ENCODE peak calls at places on chromosomes 1 and 21, in five cellular contexts. I is stomach, Z is upper lobe of right lung, R is adipocyte, A is astrocyte of the cerebellum. F is an unnamed sample.

GRCh38 chr1:41955461-41956159 is 36.9 kb upstream of the HIVEP3 start:
- DNase-seq in I (no peak), Z (no peak), R (peak), A (peak), F (peak)

GRCh38 chr1:168180148-168180524 is 1.4 kb downstream of the TIPRL start:
- DNase-seq in I (no peak), Z (no peak), R (no peak), A (no peak), F (no peak)

GRCh38 chr1:25056536-25056935 is 126.5 kb upstream of the RUNX3 start:
- DNase-seq in I (no peak), Z (no peak), R (no peak), A (no peak), F (no peak)

GRCh38 chr1:19426294-19427086 is 58.8 kb downstream of the CAPZB start:
- DNase-seq in I (no peak), Z (no peak), R (no peak), A (no peak), F (no peak)

GRCh38 chr1:77511440-77511840 is 171.0 kb downstream of the ZZZ3 start:
- DNase-seq in I (no peak), Z (no peak), R (peak), A (no peak), F (no peak)

GRCh38 chr1:47791879-47792608 is 205.1 kb downstream of the TRABD2B start:
- DNase-seq in I (no peak), Z (no peak), R (no peak), A (no peak), F (no peak)

GRCh38 chr1:35451125-35451528 is 106.1 kb downstream of the KIAA0319L start:
- DNase-seq in I (peak), Z (peak), R (peak), A (peak), F (peak)

GRCh38 chr1:222918746-222919477 is 104.1 kb downstream of the DISP1 start:
- DNase-seq in I (no peak), Z (no peak), R (peak), A (no peak), F (peak)

GRCh38 chr21:16709866-16710550 is 802.8 kb upstream of the CXADR start:
- DNase-seq in I (no peak), Z (no peak), R (peak), A (no peak), F (no peak)

GRCh38 chr1:200359610-200360163 is 50.1 kb downstream of the ZNF281 start:
- DNase-seq in I (no peak), Z (no peak), R (peak), A (no peak), F (no peak)

GRCh38 chr1:204313675-204314074 is 46.1 kb downstream of the PLEKHA6 start:
- DNase-seq in I (no peak), Z (no peak), R (no peak), A (no peak), F (no peak)

GRCh38 chr1:7385471-7386225 is 385.4 kb upstream of the VAMP3 start:
- DNase-seq in I (peak), Z (no peak), R (no peak), A (no peak), F (no peak)

GRCh38 chr1:186564558-186564957 is 103.6 kb upstream of the PDC start:
- DNase-seq in I (no peak), Z (no peak), R (no peak), A (no peak), F (no peak)

GRCh38 chr1:7406641-7407546 is 364.2 kb upstream of the VAMP3 start:
- DNase-seq in I (peak), Z (peak), R (no peak), A (no peak), F (no peak)

GRCh38 chr1:203521071-203521794 is 27.3 kb downstream of the OPTC start:
- DNase-seq in I (peak), Z (no peak), R (no peak), A (no peak), F (no peak)

GRCh38 chr1:95622609-95623008 is 388.6 kb downstream of the RWDD3 start:
- DNase-seq in I (no peak), Z (no peak), R (no peak), A (no peak), F (no peak)

GRCh38 chr1:94061513-94062443 is 59.2 kb downstream of the ABCA4 start:
- DNase-seq in I (peak), Z (peak), R (peak), A (no peak), F (peak)

GRCh38 chr1:228101994-228102790 is 933 bp downstream of the C1orf35 start:
- DNase-seq in I (peak), Z (peak), R (peak), A (no peak), F (no peak)

GRCh38 chr1:161182214-161182613 is 4.9 kb upstream of the B4GALT3 start:
- DNase-seq in I (no peak), Z (peak), R (no peak), A (no peak), F (no peak)

GRCh38 chr1:208834346-208835081 is 590.3 kb upstream of the PLXNA2 start:
- DNase-seq in I (no peak), Z (no peak), R (peak), A (no peak), F (no peak)

GRCh38 chr1:205225901-205226765 is 1.6 kb upstream of the TMCC2 start:
- DNase-seq in I (no peak), Z (no peak), R (no peak), A (no peak), F (no peak)

GRCh38 chr1:63405987-63406386 is 38.6 kb downstream of the ALG6 start:
- DNase-seq in I (no peak), Z (no peak), R (no peak), A (no peak), F (no peak)

GRCh38 chr1:63408331-63408730 is 40.9 kb downstream of the ALG6 start:
- DNase-seq in I (no peak), Z (no peak), R (peak), A (no peak), F (no peak)

GRCh38 chr1:63405021-63405420 is 37.6 kb downstream of the ALG6 start:
- DNase-seq in I (no peak), Z (no peak), R (no peak), A (no peak), F (no peak)

GRCh38 chr1:63403386-63403785 is 36.0 kb downstream of the ALG6 start:
- DNase-seq in I (no peak), Z (no peak), R (no peak), A (no peak), F (no peak)

DNA sequence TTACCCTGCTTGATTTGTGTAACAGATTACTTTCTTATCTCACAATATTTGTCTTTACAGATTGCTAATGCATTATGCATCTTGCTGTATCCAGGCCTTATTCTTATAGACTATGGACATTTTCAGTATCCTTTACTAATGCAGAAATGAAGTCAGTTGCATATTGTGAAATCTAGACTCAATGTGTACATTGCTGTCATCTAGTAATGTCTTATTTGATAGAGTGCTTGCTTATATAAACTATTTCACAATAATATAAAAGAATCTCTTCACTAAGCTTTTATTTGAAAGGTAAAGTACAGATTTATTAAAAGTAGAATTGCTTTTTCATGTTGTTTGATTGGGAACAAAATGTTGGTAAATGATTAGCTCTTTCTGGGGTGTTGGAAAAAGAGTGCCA is 39.6 kb downstream of the ALG6 start:
- DNase-seq in I (no peak), Z (no peak), R (peak), A (no peak), F (no peak)
- H3K4me3 ChIP-seq in I (no peak), Z (no peak), R (no peak), A (no peak), F (no peak)

GRCh38 chr1:92583821-92584760 is 97.4 kb upstream of the GFI1 start:
- DNase-seq in I (no peak), Z (no peak), R (peak), A (peak), F (peak)
- H3K4me3 ChIP-seq in I (no peak), Z (no peak), R (no peak), A (no peak), F (peak)

GRCh38 chr1:8520483-8520966 is 202.6 kb downstream of the SLC45A1 start:
- DNase-seq in I (no peak), Z (no peak), R (no peak), A (peak), F (no peak)

GRCh38 chr1:8529901-8530300 is 212.0 kb downstream of the SLC45A1 start:
- DNase-seq in I (no peak), Z (no peak), R (no peak), A (no peak), F (no peak)

GRCh38 chr1:8525291-8526275 is 207.7 kb downstream of the SLC45A1 start:
- DNase-seq in I (peak), Z (peak), R (peak), A (peak), F (peak)

GRCh38 chr1:8523641-8524206 is 205.8 kb downstream of the SLC45A1 start:
- DNase-seq in I (no peak), Z (no peak), R (no peak), A (no peak), F (no peak)

GRCh38 chr1:8524637-8525157 is 206.8 kb downstream of the SLC45A1 start:
- DNase-seq in I (no peak), Z (no peak), R (peak), A (no peak), F (no peak)
- H3K4me3 ChIP-seq in I (peak), Z (peak), R (peak), A (peak), F (no peak)

GRCh38 chr1:46492871-46493270 is 3.2 kb downstream of the DMBX1 start:
- DNase-seq in I (no peak), Z (no peak), R (no peak), A (no peak), F (no peak)
- H3K4me3 ChIP-seq in I (no peak), Z (no peak), R (no peak), A (no peak), F (no peak)

F was measured in Jurkat, Clone E6-1.